ENCODE peak calls at places on chromosomes 5 and 9, in six cellular contexts. One of them, this sample, is unnamed.

GRCh38 chr5:42756630-42757601 is at the start of gene CCDC152:
- DNase-seq in NCI-H2081: peak
- DNase-seq in H7: peak
- DNase-seq in fibroblast of lung: peak
- DNase-seq in HEK293T: no peak
- DNase-seq in Kasumi-1: no peak
- DNase-seq in this sample: peak

GRCh38 chr5:54251981-54252380 is 58.4 kb downstream of the ARL15 start:
- DNase-seq in HEK293T: no peak
- DNase-seq in NCI-H2081: no peak
- DNase-seq in Kasumi-1: no peak
- DNase-seq in fibroblast of lung: peak
- DNase-seq in H7: no peak
- DNase-seq in this sample: peak

GRCh38 chr9:20599195-20599594 is 23.1 kb downstream of the MLLT3 start:
- DNase-seq in H7: no peak
- DNase-seq in fibroblast of lung: peak
- DNase-seq in HEK293T: no peak
- DNase-seq in Kasumi-1: no peak
- DNase-seq in NCI-H2081: no peak
- DNase-seq in this sample: peak

GRCh38 chr5:80346055-80346454 is 26.3 kb downstream of the SPZ1 start:
- DNase-seq in fibroblast of lung: no peak
- DNase-seq in NCI-H2081: peak
- DNase-seq in H7: peak
- DNase-seq in Kasumi-1: peak
- DNase-seq in HEK293T: peak
- DNase-seq in this sample: no peak

GRCh38 chr5:33439905-33440481 is 772 bp upstream of the TARS1 start:
- DNase-seq in H7: no peak
- DNase-seq in NCI-H2081: peak
- DNase-seq in HEK293T: no peak
- DNase-seq in fibroblast of lung: no peak
- DNase-seq in Kasumi-1: peak
- DNase-seq in this sample: no peak

GRCh38 chr5:132459031-132459982 is 31.3 kb downstream of the IRF1 start:
- DNase-seq in fibroblast of lung: peak
- DNase-seq in HEK293T: no peak
- DNase-seq in Kasumi-1: peak
- DNase-seq in NCI-H2081: no peak
- DNase-seq in H7: no peak
- DNase-seq in this sample: peak

GRCh38 chr9:89670806-89671434 is 66.1 kb downstream of the GADD45G start:
- DNase-seq in NCI-H2081: no peak
- DNase-seq in HEK293T: no peak
- DNase-seq in H7: no peak
- DNase-seq in Kasumi-1: no peak
- DNase-seq in fibroblast of lung: no peak
- DNase-seq in this sample: no peak

GRCh38 chr5:97534166-97534565 is 351.1 kb upstream of the RIOK2 start:
- DNase-seq in NCI-H2081: peak
- DNase-seq in HEK293T: peak
- DNase-seq in fibroblast of lung: peak
- DNase-seq in Kasumi-1: peak
- DNase-seq in H7: peak
- DNase-seq in this sample: peak

GRCh38 chr9:98109052-98109451 is 10.0 kb downstream of the TRIM14 start:
- DNase-seq in NCI-H2081: no peak
- DNase-seq in Kasumi-1: no peak
- DNase-seq in HEK293T: no peak
- DNase-seq in fibroblast of lung: no peak
- DNase-seq in H7: no peak
- DNase-seq in this sample: no peak

GRCh38 chr5:35177783-35178182 is 52.5 kb downstream of the PRLR start:
- DNase-seq in HEK293T: no peak
- DNase-seq in Kasumi-1: no peak
- DNase-seq in fibroblast of lung: no peak
- DNase-seq in H7: no peak
- DNase-seq in NCI-H2081: no peak
- DNase-seq in this sample: no peak

GRCh38 chr5:102596951-102597350 is 98.2 kb upstream of the SLCO6A1 start:
- DNase-seq in HEK293T: no peak
- DNase-seq in H7: no peak
- DNase-seq in Kasumi-1: no peak
- DNase-seq in NCI-H2081: no peak
- DNase-seq in fibroblast of lung: peak
- DNase-seq in this sample: no peak

GRCh38 chr9:34382054-34382453 is 5.4 kb upstream of the MYORG start:
- DNase-seq in Kasumi-1: no peak
- DNase-seq in fibroblast of lung: no peak
- DNase-seq in HEK293T: no peak
- DNase-seq in H7: peak
- DNase-seq in NCI-H2081: no peak
- DNase-seq in this sample: no peak

GRCh38 chr5:6362846-6363245 is 15.5 kb downstream of the MED10 start:
- DNase-seq in HEK293T: no peak
- DNase-seq in fibroblast of lung: no peak
- DNase-seq in NCI-H2081: no peak
- DNase-seq in H7: no peak
- DNase-seq in Kasumi-1: no peak
- DNase-seq in this sample: no peak

GRCh38 chr9:4857163-4857562 is 64.4 kb downstream of the RCL1 start:
- DNase-seq in NCI-H2081: no peak
- DNase-seq in fibroblast of lung: peak
- DNase-seq in HEK293T: no peak
- DNase-seq in H7: no peak
- DNase-seq in Kasumi-1: no peak
- DNase-seq in this sample: no peak

GRCh38 chr5:124162782-124163532 is 583.5 kb downstream of the ZNF608 start:
- DNase-seq in fibroblast of lung: peak
- DNase-seq in Kasumi-1: peak
- DNase-seq in H7: no peak
- DNase-seq in HEK293T: no peak
- DNase-seq in NCI-H2081: peak
- DNase-seq in this sample: peak

GRCh38 chr5:56680731-56681130 is 134.6 kb upstream of the MAP3K1 start:
- DNase-seq in fibroblast of lung: no peak
- DNase-seq in Kasumi-1: no peak
- DNase-seq in H7: no peak
- DNase-seq in HEK293T: no peak
- DNase-seq in NCI-H2081: no peak
- DNase-seq in this sample: no peak

GRCh38 chr5:61604626-61605025 is 272.6 kb downstream of the ZSWIM6 start:
- DNase-seq in Kasumi-1: no peak
- DNase-seq in NCI-H2081: no peak
- DNase-seq in H7: no peak
- DNase-seq in fibroblast of lung: peak
- DNase-seq in HEK293T: no peak
- DNase-seq in this sample: no peak

GRCh38 chr5:14153932-14154646 is 10.9 kb downstream of the TRIO start:
- DNase-seq in H7: peak
- DNase-seq in fibroblast of lung: peak
- DNase-seq in Kasumi-1: peak
- DNase-seq in HEK293T: no peak
- DNase-seq in NCI-H2081: no peak
- DNase-seq in this sample: peak

GRCh38 chr9:127528407-127529251 is 77.3 kb downstream of the LRSAM1 start:
- DNase-seq in Kasumi-1: no peak
- DNase-seq in H7: peak
- DNase-seq in fibroblast of lung: no peak
- DNase-seq in NCI-H2081: no peak
- DNase-seq in HEK293T: no peak
- DNase-seq in this sample: no peak

GRCh38 chr5:135031813-135032612 is 2.0 kb downstream of the PITX1 start:
- DNase-seq in NCI-H2081: no peak
- DNase-seq in H7: peak
- DNase-seq in Kasumi-1: no peak
- DNase-seq in fibroblast of lung: no peak
- DNase-seq in HEK293T: no peak
- DNase-seq in this sample: no peak